ENCODE peak calls at places on chromosomes 2 and 18, in six cellular contexts. K, W, H, Z, Y and X are unnamed samples.

GRCh38 chr2:200380139-200380561 is 73.7 kb downstream of the SPATS2L start:
- DNase-seq in K (peak), H (no peak), Y (no peak), Z (no peak), W (no peak), X (no peak)

GRCh38 chr2:205574041-205574440 is 108.3 kb upstream of the NRP2 start:
- DNase-seq in K (no peak), H (no peak), Y (no peak), Z (no peak), W (no peak), X (no peak)

GRCh38 chr2:109479804-109480203 is 134.0 kb downstream of the SEPTIN10 start:
- DNase-seq in H (no peak), Z (no peak), W (no peak), Y (no peak), K (no peak), X (no peak)

GRCh38 chr2:134919360-134920210 is 963 bp downstream of the CCNT2 start:
- DNase-seq in K (no peak), Z (no peak), W (no peak), Y (no peak), H (peak), X (peak)

GRCh38 chr2:206080927-206081326 is 5.0 kb downstream of the INO80D start:
- DNase-seq in W (no peak), Y (no peak), H (no peak), Z (no peak), K (no peak), X (no peak)

GRCh38 chr2:74032909-74033261 is 48.2 kb downstream of the TET3 start:
- DNase-seq in H (no peak), K (no peak), Z (no peak), Y (no peak), W (no peak), X (no peak)

GRCh38 chr2:28510184-28510583 is 14.3 kb downstream of the PLB1 start:
- DNase-seq in Z (no peak), K (no peak), W (peak), Y (no peak), H (peak), X (no peak)

GRCh38 chr2:148619560-148620190 is 24.9 kb upstream of the EPC2 start:
- DNase-seq in Z (no peak), K (no peak), H (no peak), W (no peak), Y (no peak), X (no peak)

GRCh38 chr18:62170857-62171256 is 16.0 kb downstream of the PIGN start:
- DNase-seq in Y (no peak), Z (no peak), K (no peak), W (no peak), H (no peak), X (no peak)

GRCh38 chr2:75788925-75789324 is 78.2 kb upstream of the GCFC2 start:
- DNase-seq in K (no peak), W (no peak), Y (no peak), Z (no peak), H (no peak), X (no peak)